ENCODE peak calls at places on chromosomes 12 and 14, in five cellular contexts. One of them, this sample, is unnamed.

GRCh38 chr12:21073822-21074460 is 57.1 kb upstream of the SLCO1B1 start:
- DNase-seq in neural progenitor cell: peak; percentile 1
- DNase-seq in Caco-2: no peak
- DNase-seq in cardiac muscle cell: no peak
- DNase-seq in AG10803: peak; percentile 12
- DNase-seq in this sample: no peak

GRCh38 chr14:93824518-93825234 is 36.4 kb upstream of the PRIMA1 start:
- DNase-seq in neural progenitor cell: no peak
- DNase-seq in Caco-2: peak; percentile 6
- DNase-seq in cardiac muscle cell: no peak
- DNase-seq in AG10803: no peak
- DNase-seq in this sample: no peak

GRCh38 chr12:123946152-123946515 is 26.5 kb downstream of the CCDC92 start:
- DNase-seq in neural progenitor cell: no peak
- DNase-seq in Caco-2: no peak
- DNase-seq in cardiac muscle cell: no peak
- DNase-seq in AG10803: no peak
- DNase-seq in this sample: no peak

GRCh38 chr14:33799705-33800269 is 151.1 kb downstream of the EGLN3 start:
- DNase-seq in neural progenitor cell: no peak
- DNase-seq in Caco-2: no peak
- DNase-seq in cardiac muscle cell: no peak
- DNase-seq in AG10803: peak; percentile 29
- DNase-seq in this sample: peak; percentile 8

GRCh38 chr14:100065942-100066574 is 836 bp downstream of the EVL start:
- DNase-seq in neural progenitor cell: no peak
- DNase-seq in Caco-2: no peak
- DNase-seq in cardiac muscle cell: peak; percentile 35
- DNase-seq in AG10803: no peak
- DNase-seq in this sample: peak; percentile 37

GRCh38 chr12:94289551-94290312 is 141.4 kb downstream of the PLXNC1 start:
- DNase-seq in neural progenitor cell: peak; percentile 39
- DNase-seq in Caco-2: no peak
- DNase-seq in cardiac muscle cell: peak; percentile 37
- DNase-seq in AG10803: peak; percentile 75
- DNase-seq in this sample: peak; percentile 77

GRCh38 chr12:101599771-101600486 is 5.2 kb downstream of the MYBPC1 start:
- DNase-seq in neural progenitor cell: no peak
- DNase-seq in Caco-2: no peak
- DNase-seq in cardiac muscle cell: no peak
- DNase-seq in AG10803: no peak
- DNase-seq in this sample: no peak

GRCh38 chr14:32077081-32078029 is at the start of gene ARHGAP5:
- DNase-seq in neural progenitor cell: peak; percentile 91
- DNase-seq in Caco-2: peak; percentile 69
- DNase-seq in cardiac muscle cell: peak; percentile 77
- DNase-seq in AG10803: no peak
- DNase-seq in this sample: peak; percentile 30

GRCh38 chr12:32903763-32904162 is 7.2 kb upstream of the PKP2 start:
- DNase-seq in neural progenitor cell: no peak
- DNase-seq in Caco-2: no peak
- DNase-seq in cardiac muscle cell: no peak
- DNase-seq in AG10803: no peak
- DNase-seq in this sample: no peak

GRCh38 chr12:107684990-107685359 is 624 bp upstream of the PWP1 start:
- DNase-seq in neural progenitor cell: peak; percentile 36
- DNase-seq in Caco-2: peak; percentile 58
- DNase-seq in cardiac muscle cell: no peak
- DNase-seq in AG10803: peak; percentile 11
- DNase-seq in this sample: peak; percentile 55

GRCh38 chr14:23865502-23865901 is 88.1 kb upstream of the DHRS4 start:
- DNase-seq in neural progenitor cell: no peak
- DNase-seq in Caco-2: no peak
- DNase-seq in cardiac muscle cell: no peak
- DNase-seq in AG10803: no peak
- DNase-seq in this sample: no peak

GRCh38 chr12:56808954-56809353 is 45.8 kb downstream of the HSD17B6 start:
- DNase-seq in neural progenitor cell: no peak
- DNase-seq in Caco-2: no peak
- DNase-seq in cardiac muscle cell: no peak
- DNase-seq in AG10803: no peak
- DNase-seq in this sample: peak; percentile 9

GRCh38 chr12:12229556-12230092 is 37.2 kb downstream of the LRP6 start:
- DNase-seq in neural progenitor cell: no peak
- DNase-seq in Caco-2: no peak
- DNase-seq in cardiac muscle cell: no peak
- DNase-seq in AG10803: peak; percentile 34
- DNase-seq in this sample: peak; percentile 32

GRCh38 chr12:29041621-29042020 is 107.5 kb upstream of the FAR2 start:
- DNase-seq in neural progenitor cell: no peak
- DNase-seq in Caco-2: peak; percentile 41
- DNase-seq in cardiac muscle cell: no peak
- DNase-seq in AG10803: peak; percentile 82
- DNase-seq in this sample: peak; percentile 95

GRCh38 chr12:16385779-16386646 is 38.6 kb downstream of the MGST1 start:
- DNase-seq in neural progenitor cell: peak; percentile 71
- DNase-seq in Caco-2: peak; percentile 78
- DNase-seq in cardiac muscle cell: peak; percentile 77
- DNase-seq in AG10803: peak; percentile 73
- DNase-seq in this sample: peak; percentile 77

GRCh38 chr12:26869908-26870459 is 37.0 kb upstream of the ITPR2 start:
- DNase-seq in neural progenitor cell: no peak
- DNase-seq in Caco-2: no peak
- DNase-seq in cardiac muscle cell: no peak
- DNase-seq in AG10803: no peak
- DNase-seq in this sample: no peak

GRCh38 chr12:117012189-117012805 is 86.9 kb downstream of the TESC start:
- DNase-seq in neural progenitor cell: no peak
- DNase-seq in Caco-2: no peak
- DNase-seq in cardiac muscle cell: no peak
- DNase-seq in AG10803: peak; percentile 66
- DNase-seq in this sample: peak; percentile 63

GRCh38 chr14:96567289-96567899 is 65.2 kb downstream of the PAPOLA start:
- DNase-seq in neural progenitor cell: peak; percentile 41
- DNase-seq in Caco-2: no peak
- DNase-seq in cardiac muscle cell: peak; percentile 41
- DNase-seq in AG10803: peak; percentile 45
- DNase-seq in this sample: peak; percentile 51

GRCh38 chr14:33686218-33686617 is 264.7 kb downstream of the EGLN3 start:
- DNase-seq in neural progenitor cell: no peak
- DNase-seq in Caco-2: no peak
- DNase-seq in cardiac muscle cell: no peak
- DNase-seq in AG10803: peak; percentile 66
- DNase-seq in this sample: peak; percentile 91

GRCh38 chr14:66268802-66269334 is 217.3 kb upstream of the CCDC196 start:
- DNase-seq in neural progenitor cell: no peak
- DNase-seq in Caco-2: no peak
- DNase-seq in cardiac muscle cell: no peak
- DNase-seq in AG10803: no peak
- DNase-seq in this sample: no peak

GRCh38 chr12:104742551-104742961 is 215.5 kb downstream of the SLC41A2 start:
- DNase-seq in neural progenitor cell: peak; percentile 49
- DNase-seq in Caco-2: no peak
- DNase-seq in cardiac muscle cell: no peak
- DNase-seq in AG10803: no peak
- DNase-seq in this sample: no peak

GRCh38 chr12:93127582-93128331 is 198.7 kb upstream of the EEA1 start:
- DNase-seq in neural progenitor cell: peak; percentile 9
- DNase-seq in Caco-2: peak; percentile 89
- DNase-seq in cardiac muscle cell: peak; percentile 87
- DNase-seq in AG10803: peak; percentile 91
- DNase-seq in this sample: peak; percentile 88

GRCh38 chr12:76455582-76456345 is 103.8 kb downstream of the OSBPL8 start:
- DNase-seq in neural progenitor cell: peak; percentile 60
- DNase-seq in Caco-2: peak; percentile 67
- DNase-seq in cardiac muscle cell: peak; percentile 60
- DNase-seq in AG10803: peak; percentile 91
- DNase-seq in this sample: peak; percentile 91

GRCh38 chr14:48805315-48805714 is 780.9 kb downstream of the RPS29 start:
- DNase-seq in neural progenitor cell: peak; percentile 51
- DNase-seq in Caco-2: peak; percentile 74
- DNase-seq in cardiac muscle cell: no peak
- DNase-seq in AG10803: no peak
- DNase-seq in this sample: no peak

GRCh38 chr12:95506707-95507523 is 33.0 kb downstream of the METAP2 start:
- DNase-seq in neural progenitor cell: no peak
- DNase-seq in Caco-2: no peak
- DNase-seq in cardiac muscle cell: no peak
- DNase-seq in AG10803: peak; percentile 60
- DNase-seq in this sample: peak; percentile 37

GRCh38 chr12:102993537-102993936 is 36.1 kb downstream of the ASCL1 start:
- DNase-seq in neural progenitor cell: no peak
- DNase-seq in Caco-2: no peak
- DNase-seq in cardiac muscle cell: no peak
- DNase-seq in AG10803: no peak
- DNase-seq in this sample: no peak

GRCh38 chr12:95943231-95943842 is at the start of gene AMDHD1:
- DNase-seq in neural progenitor cell: peak; percentile 81
- DNase-seq in Caco-2: peak; percentile 71
- DNase-seq in cardiac muscle cell: peak; percentile 82
- DNase-seq in AG10803: peak; percentile 40
- DNase-seq in this sample: peak; percentile 36

GRCh38 chr12:28035483-28035882 is 63.0 kb upstream of the PTHLH start:
- DNase-seq in neural progenitor cell: no peak
- DNase-seq in Caco-2: no peak
- DNase-seq in cardiac muscle cell: no peak
- DNase-seq in AG10803: peak; percentile 56
- DNase-seq in this sample: peak; percentile 93

GRCh38 chr14:76773956-76774355 is 12.7 kb downstream of the VASH1 start:
- DNase-seq in neural progenitor cell: no peak
- DNase-seq in Caco-2: no peak
- DNase-seq in cardiac muscle cell: no peak
- DNase-seq in AG10803: no peak
- DNase-seq in this sample: no peak

GRCh38 chr14:72525087-72525909 is 368.6 kb downstream of the DPF3 start:
- DNase-seq in neural progenitor cell: no peak
- DNase-seq in Caco-2: no peak
- DNase-seq in cardiac muscle cell: no peak
- DNase-seq in AG10803: peak; percentile 75
- DNase-seq in this sample: no peak

GRCh38 chr14:77590845-77591506 is 25.5 kb downstream of the SPTLC2 start:
- DNase-seq in neural progenitor cell: no peak
- DNase-seq in Caco-2: no peak
- DNase-seq in cardiac muscle cell: no peak
- DNase-seq in AG10803: no peak
- DNase-seq in this sample: no peak

GRCh38 chr12:105418821-105419291 is 88.4 kb downstream of the C12orf75 start:
- DNase-seq in neural progenitor cell: no peak
- DNase-seq in Caco-2: no peak
- DNase-seq in cardiac muscle cell: no peak
- DNase-seq in AG10803: peak; percentile 98
- DNase-seq in this sample: no peak

GRCh38 chr12:105945935-105946334 is 192.8 kb downstream of the NUAK1 start:
- DNase-seq in neural progenitor cell: no peak
- DNase-seq in Caco-2: no peak
- DNase-seq in cardiac muscle cell: no peak
- DNase-seq in AG10803: peak; percentile 68
- DNase-seq in this sample: no peak

DNA sequence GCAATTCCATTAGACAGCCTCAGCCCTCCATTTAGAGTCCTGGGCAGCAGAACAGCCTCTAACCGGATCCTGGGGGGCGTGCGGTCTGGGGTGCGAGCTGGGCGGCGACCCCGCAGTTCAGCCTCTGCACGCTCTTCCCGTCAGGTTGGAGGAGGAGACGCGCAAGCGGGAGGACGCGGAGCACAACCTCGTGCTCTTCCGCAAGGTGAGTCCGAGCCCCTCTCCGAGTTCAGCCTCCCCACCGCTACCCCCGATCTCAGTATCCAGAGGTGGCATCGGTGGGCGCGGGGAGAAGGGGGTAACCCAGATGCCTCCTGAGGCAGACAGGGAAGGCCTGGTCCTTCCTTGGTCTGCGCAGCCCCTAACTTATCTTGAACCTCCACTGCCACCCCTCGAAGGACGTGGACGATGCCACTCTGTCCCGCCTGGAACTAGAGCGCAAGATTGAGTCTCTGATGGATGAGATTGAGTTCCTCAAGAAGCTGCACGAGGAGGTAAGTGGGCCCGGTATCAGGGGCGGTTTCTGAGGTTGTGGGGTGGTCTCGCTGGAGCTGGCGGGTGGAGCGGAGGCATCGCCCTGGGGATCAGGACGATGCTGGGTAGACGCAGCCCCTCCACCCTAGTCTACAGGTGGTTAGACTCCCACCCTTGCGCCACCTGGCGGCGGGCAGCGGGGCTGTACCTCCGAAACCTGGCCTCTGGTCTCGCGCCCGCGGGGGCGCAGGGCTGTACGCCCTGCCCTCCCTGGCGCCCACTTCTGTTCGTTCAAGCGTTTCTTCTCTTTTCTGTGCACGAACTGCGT is 1.3 kb downstream of the PRPH start:
- DNase-seq in neural progenitor cell: peak; percentile 78
- DNase-seq in Caco-2: peak; percentile 88
- DNase-seq in cardiac muscle cell: peak; percentile 57
- DNase-seq in AG10803: no peak
- DNase-seq in this sample: no peak
- H3K4me3 ChIP-seq in neural progenitor cell: peak overlapping the region; percentile 30
- H3K4me3 ChIP-seq in Caco-2: peak overlapping the region; percentile 69
- H3K4me3 ChIP-seq in cardiac muscle cell: no peak overlapping the region
- H3K4me3 ChIP-seq in AG10803: no peak overlapping the region
- H3K4me3 ChIP-seq in this sample: no peak overlapping the region

GRCh38 chr12:85814116-85814515 is 22.1 kb downstream of the RASSF9 start:
- DNase-seq in neural progenitor cell: no peak
- DNase-seq in Caco-2: no peak
- DNase-seq in cardiac muscle cell: no peak
- DNase-seq in AG10803: no peak
- DNase-seq in this sample: no peak
- TF ChIP-seq CTCF in neural progenitor cell: no peak
- TF ChIP-seq CTCF in Caco-2: no peak
- TF ChIP-seq CTCF in cardiac muscle cell: no peak
- TF ChIP-seq CTCF in AG10803: no peak
- TF ChIP-seq CTCF in this sample: no peak

GRCh38 chr14:63938198-63939005 is 85.6 kb downstream of the SYNE2 start:
- DNase-seq in neural progenitor cell: no peak
- DNase-seq in Caco-2: no peak
- DNase-seq in cardiac muscle cell: no peak
- DNase-seq in AG10803: no peak
- DNase-seq in this sample: peak; percentile 26
- H3K4me3 ChIP-seq in neural progenitor cell: no peak overlapping the region
- H3K4me3 ChIP-seq in Caco-2: no peak overlapping the region
- H3K4me3 ChIP-seq in cardiac muscle cell: no peak overlapping the region
- H3K4me3 ChIP-seq in AG10803: no peak overlapping the region
- H3K4me3 ChIP-seq in this sample: no peak overlapping the region

DNA sequence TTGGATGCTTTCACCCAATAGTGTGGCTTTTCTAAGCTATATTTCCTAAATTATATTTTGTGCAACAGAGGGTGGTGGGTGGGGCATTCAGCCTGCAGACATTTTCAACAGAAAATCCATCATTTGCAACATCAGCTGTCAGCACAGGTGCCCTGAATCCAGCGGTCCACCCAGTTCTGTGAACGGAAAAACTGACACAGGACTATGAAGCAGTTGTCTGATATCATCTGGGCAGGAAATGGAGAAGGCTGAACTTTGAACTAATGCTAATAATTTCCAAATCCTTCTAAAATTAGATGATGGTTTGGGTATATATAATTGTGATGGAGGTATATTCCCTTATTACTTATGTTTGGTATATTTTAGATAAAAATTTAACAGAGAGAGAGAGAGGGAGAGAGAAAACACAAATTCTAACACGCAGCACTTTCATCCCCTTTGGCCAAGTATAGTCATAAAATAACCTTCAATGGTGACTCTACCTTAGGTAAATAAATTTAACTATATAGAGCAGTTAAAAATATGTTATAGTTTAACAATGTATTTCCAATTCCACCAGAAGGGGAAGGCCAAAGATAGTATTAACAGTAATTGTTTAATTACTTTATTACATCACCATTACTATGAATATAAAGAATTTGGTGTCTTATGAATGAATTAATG is 58.3 kb upstream of the PTPRB start:
- DNase-seq in neural progenitor cell: no peak
- DNase-seq in Caco-2: no peak
- DNase-seq in cardiac muscle cell: no peak
- DNase-seq in AG10803: no peak
- DNase-seq in this sample: no peak
- TF ChIP-seq CTCF in neural progenitor cell: no peak
- TF ChIP-seq CTCF in Caco-2: no peak
- TF ChIP-seq CTCF in cardiac muscle cell: no peak
- TF ChIP-seq CTCF in AG10803: no peak
- TF ChIP-seq CTCF in this sample: no peak